ENCODE peak calls at places on chromosome 10, in nine cellular contexts. One of them, this sample, is unnamed. For H3K4me1, the result is how much of the 10 kb centered on the place peaks cover.

GRCh38 chr10:106508920-106509319 is 655.6 kb downstream of the SORCS1 start:
- DNase-seq in hepatocyte: no peak
- DNase-seq in PC-3: peak
- DNase-seq in SK-N-SH: no peak
- DNase-seq in neural progenitor cell: no peak
- DNase-seq in HCT116: no peak
- DNase-seq in MM.1S: no peak
- DNase-seq in GM23248: peak
- DNase-seq in GM23338: no peak
- DNase-seq in this sample: no peak

GRCh38 chr10:75788394-75789205 is 357.2 kb downstream of the LRMDA start:
- DNase-seq in MM.1S: no peak
- DNase-seq in PC-3: peak
- DNase-seq in GM23338: no peak
- DNase-seq in HCT116: no peak
- DNase-seq in hepatocyte: no peak
- DNase-seq in GM23248: peak
- DNase-seq in neural progenitor cell: no peak
- DNase-seq in SK-N-SH: no peak
- DNase-seq in this sample: no peak

GRCh38 chr10:24915304-24915703 is 37.1 kb downstream of the PRTFDC1 start:
- DNase-seq in HCT116: no peak
- DNase-seq in PC-3: no peak
- DNase-seq in GM23248: no peak
- DNase-seq in SK-N-SH: no peak
- DNase-seq in hepatocyte: no peak
- DNase-seq in GM23338: no peak
- DNase-seq in neural progenitor cell: no peak
- DNase-seq in MM.1S: no peak
- DNase-seq in this sample: no peak

GRCh38 chr10:132972149-132972985 is 30.0 kb upstream of the CFAP46 start:
- DNase-seq in hepatocyte: no peak
- DNase-seq in neural progenitor cell: peak
- DNase-seq in SK-N-SH: peak
- DNase-seq in HCT116: no peak
- DNase-seq in GM23248: no peak
- DNase-seq in PC-3: no peak
- DNase-seq in MM.1S: no peak
- DNase-seq in GM23338: no peak
- DNase-seq in this sample: no peak

GRCh38 chr10:20870839-20871238 is 26.3 kb downstream of the NEBL start:
- DNase-seq in GM23338: no peak
- DNase-seq in HCT116: no peak
- DNase-seq in GM23248: no peak
- DNase-seq in hepatocyte: no peak
- DNase-seq in SK-N-SH: no peak
- DNase-seq in MM.1S: no peak
- DNase-seq in neural progenitor cell: no peak
- DNase-seq in PC-3: no peak
- DNase-seq in this sample: no peak

GRCh38 chr10:15313844-15314243 is 57.2 kb downstream of the FAM171A1 start:
- DNase-seq in HCT116: no peak
- DNase-seq in GM23248: no peak
- DNase-seq in PC-3: no peak
- DNase-seq in neural progenitor cell: no peak
- DNase-seq in hepatocyte: peak
- DNase-seq in SK-N-SH: peak
- DNase-seq in GM23338: no peak
- DNase-seq in MM.1S: no peak
- DNase-seq in this sample: no peak

GRCh38 chr10:128867819-128868218 is 599.2 kb upstream of the MGMT start:
- DNase-seq in GM23338: no peak
- DNase-seq in hepatocyte: no peak
- DNase-seq in PC-3: no peak
- DNase-seq in SK-N-SH: no peak
- DNase-seq in HCT116: no peak
- DNase-seq in GM23248: no peak
- DNase-seq in MM.1S: no peak
- DNase-seq in neural progenitor cell: no peak
- DNase-seq in this sample: no peak

GRCh38 chr10:85477979-85478378 is 888.6 kb downstream of the GRID1 start:
- DNase-seq in neural progenitor cell: no peak
- DNase-seq in PC-3: no peak
- DNase-seq in SK-N-SH: no peak
- DNase-seq in hepatocyte: no peak
- DNase-seq in MM.1S: peak
- DNase-seq in HCT116: no peak
- DNase-seq in GM23338: no peak
- DNase-seq in GM23248: no peak
- DNase-seq in this sample: no peak

GRCh38 chr10:68666280-68666760 is 54.7 kb upstream of the CCAR1 start:
- DNase-seq in PC-3: peak
- DNase-seq in hepatocyte: no peak
- DNase-seq in MM.1S: no peak
- DNase-seq in SK-N-SH: no peak
- DNase-seq in GM23338: no peak
- DNase-seq in HCT116: no peak
- DNase-seq in GM23248: peak
- DNase-seq in neural progenitor cell: no peak
- DNase-seq in this sample: no peak

GRCh38 chr10:29734640-29734979 is 99.8 kb upstream of the SVIL start:
- DNase-seq in HCT116: no peak
- DNase-seq in PC-3: no peak
- DNase-seq in GM23248: no peak
- DNase-seq in neural progenitor cell: no peak
- DNase-seq in MM.1S: no peak
- DNase-seq in hepatocyte: no peak
- DNase-seq in SK-N-SH: no peak
- DNase-seq in GM23338: no peak
- DNase-seq in this sample: no peak

GRCh38 chr10:131899695-131900349 is 986 bp upstream of the PPP2R2D start:
- DNase-seq in GM23248: no peak
- DNase-seq in hepatocyte: no peak
- DNase-seq in PC-3: no peak
- DNase-seq in SK-N-SH: peak
- DNase-seq in MM.1S: peak
- DNase-seq in HCT116: no peak
- DNase-seq in GM23338: peak
- DNase-seq in neural progenitor cell: peak
- DNase-seq in this sample: peak

GRCh38 chr10:97760461-97761257 is 11.1 kb downstream of the SFRP5 start:
- DNase-seq in GM23338: no peak
- DNase-seq in MM.1S: no peak
- DNase-seq in hepatocyte: no peak
- DNase-seq in neural progenitor cell: no peak
- DNase-seq in SK-N-SH: no peak
- DNase-seq in GM23248: no peak
- DNase-seq in HCT116: no peak
- DNase-seq in PC-3: no peak
- DNase-seq in this sample: no peak

GRCh38 chr10:7362451-7362850 is 48.4 kb downstream of the SFMBT2 start:
- DNase-seq in neural progenitor cell: no peak
- DNase-seq in GM23248: no peak
- DNase-seq in HCT116: no peak
- DNase-seq in MM.1S: no peak
- DNase-seq in PC-3: no peak
- DNase-seq in SK-N-SH: no peak
- DNase-seq in hepatocyte: no peak
- DNase-seq in GM23338: no peak
- DNase-seq in this sample: no peak

GRCh38 chr10:71765907-71766716 is 7.2 kb downstream of the VSIR start:
- DNase-seq in hepatocyte: no peak
- DNase-seq in neural progenitor cell: no peak
- DNase-seq in GM23338: no peak
- DNase-seq in HCT116: no peak
- DNase-seq in GM23248: no peak
- DNase-seq in SK-N-SH: no peak
- DNase-seq in MM.1S: no peak
- DNase-seq in PC-3: no peak
- DNase-seq in this sample: no peak

GRCh38 chr10:110503528-110504110 is 5.9 kb downstream of the DUSP5 start:
- DNase-seq in HCT116: no peak
- DNase-seq in SK-N-SH: no peak
- DNase-seq in GM23338: no peak
- DNase-seq in PC-3: no peak
- DNase-seq in MM.1S: no peak
- DNase-seq in GM23248: no peak
- DNase-seq in neural progenitor cell: no peak
- DNase-seq in hepatocyte: no peak
- DNase-seq in this sample: peak

GRCh38 chr10:110504111-110504735 is 6.5 kb downstream of the DUSP5 start:
- DNase-seq in neural progenitor cell: no peak
- DNase-seq in GM23338: no peak
- DNase-seq in HCT116: no peak
- DNase-seq in SK-N-SH: no peak
- DNase-seq in hepatocyte: no peak
- DNase-seq in GM23248: peak
- DNase-seq in PC-3: no peak
- DNase-seq in MM.1S: peak
- DNase-seq in this sample: no peak

GRCh38 chr10:110501142-110501937 is 3.6 kb downstream of the DUSP5 start:
- DNase-seq in GM23338: peak
- DNase-seq in GM23248: peak
- DNase-seq in neural progenitor cell: peak
- DNase-seq in HCT116: peak
- DNase-seq in MM.1S: peak
- DNase-seq in SK-N-SH: peak
- DNase-seq in hepatocyte: peak
- DNase-seq in PC-3: peak
- DNase-seq in this sample: no peak

GRCh38 chr10:110502072-110502845 is 4.6 kb downstream of the DUSP5 start:
- DNase-seq in neural progenitor cell: no peak
- DNase-seq in hepatocyte: no peak
- DNase-seq in HCT116: no peak
- DNase-seq in GM23248: no peak
- DNase-seq in GM23338: no peak
- DNase-seq in MM.1S: peak
- DNase-seq in SK-N-SH: no peak
- DNase-seq in PC-3: no peak
- DNase-seq in this sample: no peak

GRCh38 chr10:110502851-110503301 is 5.2 kb downstream of the DUSP5 start:
- DNase-seq in MM.1S: peak
- DNase-seq in SK-N-SH: no peak
- DNase-seq in HCT116: no peak
- DNase-seq in PC-3: peak
- DNase-seq in neural progenitor cell: no peak
- DNase-seq in hepatocyte: peak
- DNase-seq in GM23338: no peak
- DNase-seq in GM23248: peak
- DNase-seq in this sample: peak
- H3K4me1 ChIP-seq in MM.1S: half or more
- H3K4me1 ChIP-seq in SK-N-SH: under half
- H3K4me1 ChIP-seq in HCT116: under half
- H3K4me1 ChIP-seq in PC-3: under half
- H3K4me1 ChIP-seq in neural progenitor cell: under half
- H3K4me1 ChIP-seq in hepatocyte: under half
- H3K4me1 ChIP-seq in GM23338: under half
- H3K4me1 ChIP-seq in GM23248: half or more
- H3K4me1 ChIP-seq in this sample: under half

DNA sequence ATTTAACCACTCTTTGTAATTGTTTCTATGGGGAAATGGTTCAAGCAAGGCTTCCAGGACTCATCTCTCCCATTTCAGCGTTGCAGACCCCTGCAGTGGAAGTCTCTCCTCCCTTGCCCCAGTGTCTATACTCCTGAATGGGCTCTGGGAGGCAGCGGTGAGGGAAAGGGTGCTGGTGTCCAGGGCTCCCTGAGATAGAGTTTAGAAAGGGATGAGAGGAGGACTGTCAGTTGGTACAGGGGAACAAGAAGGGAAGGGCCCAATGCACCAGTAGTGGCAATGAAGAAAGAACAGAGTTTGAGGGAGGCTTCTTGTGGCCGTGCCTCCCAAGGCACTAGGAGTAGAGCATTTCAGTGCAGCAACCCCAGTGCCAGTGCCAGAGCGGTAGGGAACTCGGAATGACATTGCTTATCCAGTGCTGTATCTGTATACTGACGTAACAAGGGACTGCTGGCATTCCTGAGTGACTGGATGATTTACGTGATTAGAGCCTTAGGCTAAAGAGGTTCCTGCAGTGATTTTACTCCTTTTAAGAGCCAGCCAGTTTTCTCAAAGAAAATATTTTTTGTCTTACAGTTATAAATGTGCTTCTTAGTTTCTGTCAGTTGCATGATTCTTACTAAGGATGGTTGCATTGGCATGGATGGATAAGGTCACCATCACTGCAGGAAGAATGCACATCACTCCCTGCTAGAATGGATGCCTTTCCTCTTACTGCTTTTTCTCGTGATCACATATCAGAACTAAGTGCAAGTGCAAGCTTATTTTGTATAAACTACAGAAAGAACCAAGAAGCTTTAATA is 28.0 kb downstream of the PRPF18 start:
- DNase-seq in SK-N-SH: peak
- DNase-seq in hepatocyte: peak
- DNase-seq in PC-3: peak
- DNase-seq in GM23338: peak
- DNase-seq in GM23248: peak
- DNase-seq in MM.1S: no peak
- DNase-seq in HCT116: no peak
- DNase-seq in neural progenitor cell: peak
- DNase-seq in this sample: no peak
- TF ChIP-seq EZH2phosphoT487 in SK-N-SH: no peak
- TF ChIP-seq EZH2phosphoT487 in hepatocyte: no peak
- TF ChIP-seq EZH2phosphoT487 in PC-3: no peak
- TF ChIP-seq EZH2phosphoT487 in GM23338: no peak
- TF ChIP-seq EZH2phosphoT487 in GM23248: no peak
- TF ChIP-seq EZH2phosphoT487 in MM.1S: no peak
- TF ChIP-seq EZH2phosphoT487 in HCT116: no peak
- TF ChIP-seq EZH2phosphoT487 in neural progenitor cell: no peak
- TF ChIP-seq EZH2phosphoT487 in this sample: no peak

DNA sequence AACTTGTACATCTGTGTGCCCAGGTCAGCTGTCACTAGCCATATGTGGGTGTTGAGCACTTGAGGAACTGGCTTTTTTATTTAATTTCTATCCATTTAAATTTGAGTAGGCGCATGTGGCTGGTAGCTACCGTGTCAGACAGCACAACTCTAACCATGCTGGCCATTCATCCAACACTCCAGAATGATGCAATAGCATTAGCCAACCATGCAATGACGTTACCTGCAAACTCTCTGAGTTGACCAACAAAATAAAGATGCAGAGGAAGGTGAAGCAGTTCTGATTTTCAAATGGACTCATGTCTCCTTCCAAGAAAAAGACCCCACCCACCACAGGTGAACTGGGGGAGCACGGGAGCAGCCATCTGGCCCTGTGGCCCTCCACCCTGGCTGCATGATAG is 24.5 kb upstream of the CHST15 start:
- DNase-seq in GM23338: no peak
- DNase-seq in PC-3: no peak
- DNase-seq in SK-N-SH: no peak
- DNase-seq in hepatocyte: no peak
- DNase-seq in MM.1S: no peak
- DNase-seq in GM23248: peak
- DNase-seq in HCT116: no peak
- DNase-seq in neural progenitor cell: no peak
- DNase-seq in this sample: no peak
- H3K4me2 ChIP-seq in GM23338: no peak
- H3K4me2 ChIP-seq in PC-3: no peak
- H3K4me2 ChIP-seq in SK-N-SH: no peak
- H3K4me2 ChIP-seq in hepatocyte: no peak
- H3K4me2 ChIP-seq in MM.1S: no peak
- H3K4me2 ChIP-seq in GM23248: no peak
- H3K4me2 ChIP-seq in HCT116: no peak
- H3K4me2 ChIP-seq in neural progenitor cell: no peak
- H3K4me2 ChIP-seq in this sample: no peak

GRCh38 chr10:17396004-17396403 is 58.4 kb downstream of the ST8SIA6 start:
- DNase-seq in neural progenitor cell: no peak
- DNase-seq in SK-N-SH: no peak
- DNase-seq in PC-3: no peak
- DNase-seq in GM23248: no peak
- DNase-seq in GM23338: no peak
- DNase-seq in MM.1S: no peak
- DNase-seq in HCT116: no peak
- DNase-seq in hepatocyte: no peak
- DNase-seq in this sample: no peak

GRCh38 chr10:17394854-17395253 is 59.5 kb downstream of the ST8SIA6 start:
- DNase-seq in neural progenitor cell: no peak
- DNase-seq in PC-3: no peak
- DNase-seq in hepatocyte: no peak
- DNase-seq in MM.1S: no peak
- DNase-seq in GM23248: no peak
- DNase-seq in SK-N-SH: no peak
- DNase-seq in HCT116: no peak
- DNase-seq in GM23338: no peak
- DNase-seq in this sample: no peak
- H3K4me1 ChIP-seq in neural progenitor cell: under half
- H3K4me1 ChIP-seq in PC-3: under half
- H3K4me1 ChIP-seq in hepatocyte: under half
- H3K4me1 ChIP-seq in MM.1S: under half
- H3K4me1 ChIP-seq in GM23248: under half
- H3K4me1 ChIP-seq in SK-N-SH: under half
- H3K4me1 ChIP-seq in HCT116: under half
- H3K4me1 ChIP-seq in GM23338: under half
- H3K4me1 ChIP-seq in this sample: under half